ENCODE peak calls at places on chromosomes 6 and 20, in seven cellular contexts. N, K, T, J, A, O and Z are unnamed samples.

GRCh38 chr6:147248859-147249258 is 44.6 kb downstream of the STXBP5 start:
- DNase-seq in N (no peak), K (no peak), T (no peak), J (no peak), A (no peak), O (no peak), Z (no peak)

GRCh38 chr6:66985816-66986215 is 1278.8 kb upstream of the EYS start:
- DNase-seq in N (no peak), K (no peak), T (no peak), J (no peak), A (peak; percentile 39), O (no peak), Z (no peak)

GRCh38 chr20:57612916-57613315 is 7.3 kb downstream of the ZBP1 start:
- DNase-seq in N (no peak), K (no peak), T (no peak), J (no peak), A (no peak), O (no peak), Z (no peak)

GRCh38 chr6:112289039-112289566 is 34.7 kb upstream of the LAMA4 start:
- DNase-seq in N (peak; percentile 92), K (peak; percentile 87), T (no peak), J (peak; percentile 90), A (no peak), O (no peak), Z (peak; percentile 96)

GRCh38 chr6:113623124-113623523 is 234.0 kb upstream of the MARCKS start:
- DNase-seq in N (peak; percentile 55), K (no peak), T (no peak), J (no peak), A (no peak), O (no peak), Z (peak; percentile 46)

GRCh38 chr6:13615802-13616140 is 636 bp downstream of the NOL7 start:
- DNase-seq in N (peak; percentile 52), K (peak; percentile 37), T (no peak), J (no peak), A (peak; percentile 46), O (no peak), Z (peak; percentile 49)

GRCh38 chr20:63352811-63353221 is 8.3 kb downstream of the CHRNA4 start:
- DNase-seq in N (no peak), K (no peak), T (no peak), J (no peak), A (no peak), O (no peak), Z (no peak)

GRCh38 chr6:73688351-73688750 is 7.7 kb upstream of the CD109 start:
- DNase-seq in N (no peak), K (no peak), T (no peak), J (no peak), A (no peak), O (no peak), Z (no peak)

GRCh38 chr6:34174846-34175399 is 29.0 kb upstream of the GRM4 start:
- DNase-seq in N (no peak), K (no peak), T (no peak), J (no peak), A (no peak), O (no peak), Z (no peak)

GRCh38 chr6:40436685-40437604 is 150.2 kb downstream of the LRFN2 start:
- DNase-seq in N (no peak), K (no peak), T (no peak), J (peak; percentile 9), A (peak; percentile 58), O (no peak), Z (peak; percentile 0)

GRCh38 chr6:87755697-87756671 is 54.0 kb upstream of the AKIRIN2 start:
- DNase-seq in N (peak; percentile 60), K (peak; percentile 25), T (no peak), J (peak; percentile 87), A (no peak), O (no peak), Z (peak; percentile 65)

GRCh38 chr6:123997223-123997622 is 193.6 kb downstream of the NKAIN2 start:
- DNase-seq in N (no peak), K (no peak), T (no peak), J (no peak), A (no peak), O (no peak), Z (no peak)

GRCh38 chr6:168746013-168746412 is 305.0 kb downstream of the SMOC2 start:
- DNase-seq in N (no peak), K (no peak), T (no peak), J (no peak), A (no peak), O (no peak), Z (no peak)

GRCh38 chr6:158259136-158259535 is 53.1 kb upstream of the TULP4 start:
- DNase-seq in N (no peak), K (no peak), T (no peak), J (no peak), A (no peak), O (no peak), Z (no peak)

GRCh38 chr6:168307011-168307694 is 12.4 kb downstream of the DACT2 start:
- DNase-seq in N (no peak), K (no peak), T (no peak), J (no peak), A (no peak), O (no peak), Z (no peak)

GRCh38 chr6:145948328-145948727 is 15.8 kb downstream of the SHPRH start:
- DNase-seq in N (peak; percentile 34), K (peak; percentile 67), T (no peak), J (peak; percentile 35), A (peak; percentile 75), O (no peak), Z (peak; percentile 65)

GRCh38 chr6:81241126-81241525 is 511.4 kb downstream of the TENT5A start:
- DNase-seq in N (peak; percentile 94), K (peak; percentile 5), T (no peak), J (peak; percentile 55), A (no peak), O (no peak), Z (peak; percentile 36)

GRCh38 chr6:105514306-105514705 is 111.4 kb upstream of the PREP start:
- DNase-seq in N (no peak), K (no peak), T (no peak), J (no peak), A (no peak), O (no peak), Z (no peak)

GRCh38 chr20:45254867-45255266 is 503 bp upstream of the SLPI start:
- DNase-seq in N (peak; percentile 55), K (peak; percentile 56), T (peak; percentile 39), J (peak; percentile 4), A (peak; percentile 92), O (no peak), Z (peak; percentile 77)

GRCh38 chr6:42199106-42199981 is 4.6 kb upstream of the GUCA1B start:
- DNase-seq in N (peak; percentile 60), K (peak; percentile 76), T (peak; percentile 34), J (peak; percentile 82), A (no peak), O (no peak), Z (peak; percentile 66)

GRCh38 chr6:105067329-105067728 is 110.4 kb downstream of the LIN28B start:
- DNase-seq in N (no peak), K (no peak), T (no peak), J (no peak), A (no peak), O (no peak), Z (no peak)

GRCh38 chr6:56995347-56995746 is 40.4 kb downstream of the BEND6 start:
- DNase-seq in N (no peak), K (no peak), T (peak; percentile 6), J (no peak), A (peak; percentile 31), O (peak; percentile 19), Z (no peak)
- TF ChIP-seq CTCF in N (no peak), K (no peak), T (no peak), J (no peak), A (peak; percentile 26), O (peak; percentile 50), Z (no peak)

GRCh38 chr6:143754204-143754603 is 76.4 kb downstream of the PHACTR2 start:
- DNase-seq in N (peak; percentile 60), K (no peak), T (no peak), J (no peak), A (no peak), O (no peak), Z (no peak)
- H3K4me3 ChIP-seq in N (no peak overlapping the region), K (no peak overlapping the region), T (no peak overlapping the region), J (no peak overlapping the region), A (no peak overlapping the region), O (no peak overlapping the region), Z (no peak overlapping the region)

DNA sequence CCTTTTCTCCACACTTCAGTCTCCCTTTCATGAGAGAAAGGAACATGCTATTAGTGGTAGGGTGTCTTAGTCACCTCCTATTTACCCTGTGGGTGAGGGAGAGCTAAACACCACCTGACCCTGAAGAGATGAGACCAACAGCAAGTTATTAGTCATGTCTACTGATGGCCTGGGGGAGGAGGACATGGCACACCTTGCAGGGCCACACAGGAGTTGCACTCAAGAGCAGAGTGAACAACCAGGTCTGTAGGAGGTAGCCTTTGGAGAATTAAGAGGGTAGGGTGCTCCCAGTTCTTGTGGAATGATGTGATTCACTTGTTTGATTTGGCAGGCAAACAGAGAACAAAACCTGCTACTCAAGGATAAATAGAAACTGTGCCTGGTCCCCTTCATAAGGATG is 82.7 kb upstream of the FABP7 start:
- DNase-seq in N (no peak), K (no peak), T (peak; percentile 21), J (peak; percentile 89), A (peak; percentile 97), O (peak; percentile 91), Z (peak; percentile 22)
- TF ChIP-seq CTCF in N (no peak), K (no peak), T (no peak), J (no peak), A (no peak), O (no peak), Z (no peak)

GRCh38 chr20:49277786-49278035 is 146 bp downstream of the ZNFX1 start:
- DNase-seq in N (no peak), K (no peak), T (no peak), J (no peak), A (no peak), O (no peak), Z (no peak)

GRCh38 chr20:49275634-49276033 is 2.2 kb downstream of the ZNFX1 start:
- DNase-seq in N (no peak), K (no peak), T (no peak), J (peak; percentile 52), A (peak; percentile 77), O (no peak), Z (no peak)

GRCh38 chr20:49278036-49278816 is at the start of gene ZNFX1:
- DNase-seq in N (peak; percentile 97), K (peak; percentile 98), T (peak; percentile 98), J (peak; percentile 94), A (peak; percentile 98), O (peak; percentile 94), Z (peak; percentile 97)

GRCh38 chr20:49276895-49277785 is 717 bp downstream of the ZNFX1 start:
- DNase-seq in N (no peak), K (no peak), T (no peak), J (no peak), A (no peak), O (no peak), Z (no peak)

DNA sequence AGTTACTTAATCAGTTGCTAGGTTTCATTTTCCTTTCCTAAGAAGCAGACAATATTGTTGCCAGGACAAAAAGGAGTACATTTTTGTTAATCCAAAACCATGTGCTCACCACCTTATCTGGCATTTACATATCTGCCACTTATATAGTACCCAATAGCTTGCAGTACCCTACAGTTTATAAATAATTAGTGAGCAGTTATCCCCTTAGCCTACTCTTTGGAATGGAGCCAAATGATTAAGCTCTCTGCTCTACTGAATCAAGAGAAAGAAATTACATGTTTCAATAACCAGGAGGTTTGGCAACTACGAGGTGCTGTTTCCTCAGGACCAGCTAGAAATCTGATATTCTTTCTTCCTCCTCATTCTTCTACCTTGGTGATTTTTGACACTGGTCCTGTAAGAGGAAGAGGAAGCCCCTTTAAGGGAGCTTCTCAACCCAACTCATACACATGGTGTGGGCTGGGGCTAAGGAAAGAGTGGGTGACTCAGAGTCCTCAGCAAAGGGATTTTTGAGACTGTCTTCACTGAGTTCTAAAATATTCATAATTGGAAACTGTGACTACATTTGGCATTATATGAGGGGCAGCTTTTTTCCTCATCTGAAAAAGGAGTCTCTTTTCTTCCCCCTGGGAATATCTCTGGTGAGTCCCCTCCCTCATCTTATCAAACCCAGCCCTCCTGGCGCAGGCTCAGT is 1.5 kb downstream of the ZNFX1 start:
- DNase-seq in N (peak; percentile 57), K (peak; percentile 61), T (no peak), J (peak; percentile 78), A (peak; percentile 86), O (no peak), Z (peak; percentile 68)
- H3K4me3 ChIP-seq in N (peak overlapping the region; percentile 76), K (peak overlapping the region; percentile 76), T (peak overlapping the region; percentile 92), J (peak overlapping the region; percentile 64), A (peak overlapping the region; percentile 100), O (peak overlapping the region; percentile 79), Z (peak overlapping the region; percentile 97)